ENCODE peak calls at places on chromosomes 4 and X, in four cellular contexts. E, Z, N and V are unnamed samples.

GRCh38 chr4:95317124-95317820 is 231.5 kb downstream of the UNC5C start:
- DNase-seq in E (no peak), Z (no peak), N (no peak), V (no peak)

GRCh38 chr4:41550308-41550707 is 12.4 kb downstream of the LIMCH1 start:
- DNase-seq in E (no peak), Z (no peak), N (no peak), V (no peak)

GRCh38 chrX:350534-351321 is 32.1 kb upstream of the GTPBP6 start:
- DNase-seq in E (peak), Z (peak), N (no peak), V (no peak)

GRCh38 chr4:16158504-16158852 is 67.8 kb downstream of the TAPT1 start:
- DNase-seq in E (no peak), Z (no peak), N (no peak), V (no peak)

GRCh38 chr4:15717126-15717525 is 14.3 kb downstream of the BST1 start:
- DNase-seq in E (no peak), Z (no peak), N (peak), V (no peak)

GRCh38 chrX:53930513-53931380 is 113.5 kb downstream of the PHF8 start:
- DNase-seq in E (no peak), Z (no peak), N (peak), V (no peak)

GRCh38 chrX:140817943-140818342 is 108.4 kb downstream of the LINC00632 start:
- DNase-seq in E (no peak), Z (no peak), N (no peak), V (peak)

GRCh38 chr4:145679520-145679919 is 426 bp upstream of the C4orf51 start:
- DNase-seq in E (peak), Z (no peak), N (peak), V (peak)

GRCh38 chr4:23680616-23681518 is 209.0 kb downstream of the PPARGC1A start:
- DNase-seq in E (no peak), Z (no peak), N (no peak), V (no peak)

GRCh38 chr4:80255374-80256095 is 10.9 kb upstream of the FGF5 start:
- DNase-seq in E (no peak), Z (no peak), N (no peak), V (no peak)

GRCh38 chrX:71252221-71252620 is 1.7 kb downstream of the ZMYM3 start:
- DNase-seq in E (no peak), Z (no peak), N (no peak), V (no peak)

GRCh38 chrX:150543230-150544155 is 24.9 kb upstream of the MTM1 start:
- DNase-seq in E (no peak), Z (no peak), N (no peak), V (no peak)

GRCh38 chr4:111031180-111031579 is 408.3 kb upstream of the PITX2 start:
- DNase-seq in E (no peak), Z (no peak), N (no peak), V (no peak)

GRCh38 chrX:106692425-106693075 is 34.0 kb upstream of the RNF128 start:
- DNase-seq in E (no peak), Z (no peak), N (no peak), V (no peak)

GRCh38 chrX:82748901-82749505 is 759.1 kb upstream of the POU3F4 start:
- DNase-seq in E (no peak), Z (no peak), N (peak), V (no peak)

GRCh38 chrX:46757593-46757992 is 1.3 kb downstream of the SLC9A7 start:
- DNase-seq in E (no peak), Z (no peak), N (peak), V (no peak)

GRCh38 chr4:6076391-6076790 is 58.2 kb upstream of the C4orf50 start:
- DNase-seq in E (no peak), Z (no peak), N (no peak), V (no peak)

GRCh38 chrX:11430266-11430665 is 137.1 kb downstream of the AMELX start:
- DNase-seq in E (no peak), Z (no peak), N (no peak), V (no peak)

GRCh38 chrX:130165181-130165702 is 399 bp downstream of the AIFM1 start:
- DNase-seq in E (no peak), Z (no peak), N (no peak), V (no peak)

GRCh38 chrX:35499071-35499862 is 298.9 kb upstream of the MAGEB16 start:
- DNase-seq in E (no peak), Z (no peak), N (no peak), V (no peak)

GRCh38 chr4:8215001-8215427 is 15.9 kb downstream of the SH3TC1 start:
- DNase-seq in E (no peak), Z (no peak), N (peak), V (peak)

GRCh38 chrX:47637546-47638195 is 7.9 kb upstream of the CFP start:
- DNase-seq in E (peak), Z (peak), N (no peak), V (no peak)

GRCh38 chr4:6986067-6986780 is 56.9 kb upstream of the TADA2B start:
- DNase-seq in E (peak), Z (no peak), N (peak), V (peak)

GRCh38 chr4:163892417-163892816 is 397.9 kb downstream of the TMA16 start:
- DNase-seq in E (no peak), Z (no peak), N (no peak), V (no peak)

GRCh38 chr4:16297003-16297402 is 70.7 kb upstream of the TAPT1 start:
- DNase-seq in E (no peak), Z (no peak), N (no peak), V (no peak)

GRCh38 chr4:73541251-73541650 is 59.7 kb downstream of the AFM start:
- DNase-seq in E (no peak), Z (no peak), N (no peak), V (no peak)

GRCh38 chr4:83535520-83535944 is 376 bp upstream of the GPAT3 start:
- DNase-seq in E (peak), Z (peak), N (peak), V (no peak)

GRCh38 chr4:8009710-8010534 is 70.3 kb upstream of the AFAP1 start:
- DNase-seq in E (no peak), Z (no peak), N (no peak), V (no peak)

GRCh38 chrX:133897593-133898163 is 87.7 kb downstream of the GPC3 start:
- DNase-seq in E (no peak), Z (no peak), N (no peak), V (no peak)

GRCh38 chrX:78011846-78012245 is 42.4 kb upstream of the PGAM4 start:
- DNase-seq in E (no peak), Z (no peak), N (no peak), V (no peak)

GRCh38 chrX:40272141-40272540 is 174.4 kb upstream of the BCOR start:
- DNase-seq in E (no peak), Z (peak), N (no peak), V (peak)

GRCh38 chr4:25977397-25978170 is 63.6 kb downstream of the SMIM20 start:
- DNase-seq in E (no peak), Z (no peak), N (no peak), V (no peak)

GRCh38 chr4:55312491-55313101 is 33.4 kb upstream of the SRD5A3 start:
- DNase-seq in E (no peak), Z (no peak), N (no peak), V (no peak)

GRCh38 chrX:155027509-155028066 is 944 bp downstream of the FUNDC2 start:
- DNase-seq in E (no peak), Z (no peak), N (no peak), V (peak)

GRCh38 chr4:15771419-15772058 is 6.6 kb upstream of the CD38 start:
- DNase-seq in E (no peak), Z (no peak), N (no peak), V (no peak)

GRCh38 chrX:49212861-49213260 is 12.9 kb upstream of the SYP start:
- DNase-seq in E (no peak), Z (no peak), N (no peak), V (no peak)

GRCh38 chrX:1899841-1900240 is 285.0 kb downstream of the ASMT start:
- DNase-seq in E (no peak), Z (no peak), N (no peak), V (no peak)